ENCODE peak calls at places on chromosomes 16 and 17, in five cellular contexts. X is CD8-positive, alpha-beta T cell; V is GM12865; O is mesenchymal stem cell; W is PC-3. Q is an unnamed sample.

GRCh38 chr16:51409001-51409675 is 258.1 kb upstream of the SALL1 start:
- DNase-seq in X (no peak), V (no peak), O (peak), W (no peak), Q (peak)

GRCh38 chr17:18925187-18925586 is 26.8 kb upstream of the SLC5A10 start:
- DNase-seq in X (no peak), V (peak), O (no peak), W (no peak), Q (no peak)

GRCh38 chr17:61398721-61399130 is 917 bp upstream of the TBX2 start:
- DNase-seq in X (no peak), V (no peak), O (no peak), W (peak), Q (no peak)

GRCh38 chr16:85611205-85611454 is 2.0 kb upstream of the GSE1 start:
- DNase-seq in X (no peak), V (no peak), O (peak), W (no peak), Q (no peak)

GRCh38 chr17:42642377-42642776 is 16.7 kb upstream of the TUBG2 start:
- DNase-seq in X (no peak), V (no peak), O (no peak), W (no peak), Q (no peak)

GRCh38 chr17:77649717-77650211 is 308.7 kb upstream of the TNRC6C start:
- DNase-seq in X (no peak), V (no peak), O (no peak), W (peak), Q (peak)

GRCh38 chr17:66190738-66191606 is 961 bp downstream of the CEP112 start:
- DNase-seq in X (no peak), V (no peak), O (peak), W (peak), Q (peak)

GRCh38 chr16:53949716-53950410 is 245.9 kb downstream of the FTO start:
- DNase-seq in X (no peak), V (peak), O (peak), W (no peak), Q (no peak)

GRCh38 chr16:1778200-1779179 is 3.9 kb downstream of the SPSB3 start:
- DNase-seq in X (no peak), V (no peak), O (no peak), W (no peak), Q (no peak)

GRCh38 chr16:27432600-27432957 is 30.6 kb downstream of the IL21R start:
- DNase-seq in X (no peak), V (no peak), O (peak), W (peak), Q (peak)

GRCh38 chr17:37340804-37341203 is 35.0 kb upstream of the C17orf78 start:
- DNase-seq in X (no peak), V (no peak), O (no peak), W (no peak), Q (no peak)

GRCh38 chr16:12063435-12063834 is 86.9 kb downstream of the SNX29 start:
- DNase-seq in X (no peak), V (no peak), O (no peak), W (no peak), Q (no peak)

GRCh38 chr17:80191192-80191591 is 21.4 kb downstream of the CARD14 start:
- DNase-seq in X (no peak), V (no peak), O (no peak), W (no peak), Q (no peak)

GRCh38 chr17:10649031-10649430 is 8.1 kb downstream of the MYH3 start:
- DNase-seq in X (no peak), V (no peak), O (peak), W (no peak), Q (peak)

GRCh38 chr17:29263916-29264315 is 17.3 kb downstream of the CRYBA1 start:
- DNase-seq in X (no peak), V (no peak), O (no peak), W (no peak), Q (no peak)

GRCh38 chr17:76353004-76353598 is 615 bp downstream of the PRPSAP1 start:
- DNase-seq in X (no peak), V (peak), O (peak), W (no peak), Q (no peak)

GRCh38 chr16:47728229-47728628 is 267.1 kb downstream of the PHKB start:
- DNase-seq in X (no peak), V (peak), O (no peak), W (no peak), Q (no peak)

GRCh38 chr16:27474041-27474440 is 72.1 kb downstream of the IL21R start:
- DNase-seq in X (no peak), V (no peak), O (no peak), W (no peak), Q (no peak)

GRCh38 chr16:89307421-89307805 is 89.9 kb downstream of the ZNF778 start:
- DNase-seq in X (no peak), V (no peak), O (no peak), W (no peak), Q (no peak)

GRCh38 chr17:55773671-55774070 is 22.8 kb downstream of the PCTP start:
- DNase-seq in X (no peak), V (no peak), O (no peak), W (no peak), Q (no peak)

GRCh38 chr16:25108054-25108453 is 3.5 kb upstream of the LCMT1 start:
- DNase-seq in X (peak), V (peak), O (no peak), W (peak), Q (no peak)

GRCh38 chr17:44637066-44637465 is 19.2 kb upstream of the MEIOC start:
- DNase-seq in X (no peak), V (no peak), O (peak), W (peak), Q (no peak)

GRCh38 chr17:77864234-77865108 is 94.0 kb upstream of the TNRC6C start:
- DNase-seq in X (no peak), V (peak), O (no peak), W (no peak), Q (no peak)

GRCh38 chr16:3938471-3938842 is 57.9 kb upstream of the CREBBP start:
- DNase-seq in X (no peak), V (no peak), O (no peak), W (no peak), Q (no peak)

GRCh38 chr16:30139895-30140481 is 17.0 kb upstream of the MAPK3 start:
- DNase-seq in X (no peak), V (no peak), O (no peak), W (no peak), Q (no peak)

GRCh38 chr17:66351053-66351452 is 48.6 kb downstream of the PRKCA start:
- DNase-seq in X (no peak), V (no peak), O (no peak), W (peak), Q (no peak)

GRCh38 chr16:50448522-50448921 is 79.7 kb upstream of the BRD7 start:
- DNase-seq in X (no peak), V (no peak), O (no peak), W (no peak), Q (no peak)

GRCh38 chr17:8056232-8056975 is 17.5 kb downstream of the ALOX15B start:
- DNase-seq in X (no peak), V (peak), O (peak), W (peak), Q (peak)

GRCh38 chr16:58464916-58465731 is 34.8 kb upstream of the NDRG4 start:
- DNase-seq in X (no peak), V (no peak), O (peak), W (no peak), Q (no peak)

GRCh38 chr17:81731271-81731670 is 19.2 kb downstream of the SLC25A10 start:
- DNase-seq in X (no peak), V (no peak), O (peak), W (no peak), Q (no peak)

GRCh38 chr16:57959804-57960203 is 11.1 kb downstream of the CNGB1 start:
- DNase-seq in X (no peak), V (no peak), O (no peak), W (no peak), Q (no peak)

GRCh38 chr17:55702150-55702549 is 20.5 kb downstream of the TMEM100 start:
- DNase-seq in X (no peak), V (no peak), O (peak), W (no peak), Q (no peak)

GRCh38 chr17:57941384-57942370 is 13.5 kb downstream of the CUEDC1 start:
- DNase-seq in X (no peak), V (no peak), O (no peak), W (no peak), Q (no peak)

GRCh38 chr17:57938061-57938502 is 17.1 kb downstream of the CUEDC1 start:
- DNase-seq in X (no peak), V (no peak), O (no peak), W (no peak), Q (no peak)

GRCh38 chr17:57940653-57941329 is 14.4 kb downstream of the CUEDC1 start:
- DNase-seq in X (no peak), V (peak), O (no peak), W (peak), Q (no peak)

GRCh38 chr17:57940217-57940616 is 15.0 kb downstream of the CUEDC1 start:
- DNase-seq in X (no peak), V (peak), O (no peak), W (no peak), Q (no peak)

GRCh38 chr17:57939797-57940196 is 15.4 kb downstream of the CUEDC1 start:
- DNase-seq in X (no peak), V (peak), O (no peak), W (no peak), Q (no peak)
- H3K4me3 ChIP-seq in X (no peak), V (no peak), O (no peak), W (no peak), Q (no peak)

GRCh38 chr17:63928172-63928666 is 3.9 kb downstream of the CD79B start:
- DNase-seq in X (no peak), V (no peak), O (no peak), W (no peak), Q (no peak)

GRCh38 chr17:63928966-63929695 is 3.0 kb downstream of the CD79B start:
- DNase-seq in X (no peak), V (no peak), O (no peak), W (no peak), Q (no peak)

GRCh38 chr17:63932008-63932561 is at the start of gene CD79B:
- DNase-seq in X (no peak), V (peak), O (no peak), W (no peak), Q (no peak)

GRCh38 chr17:63930951-63931575 is 1.1 kb downstream of the CD79B start:
- DNase-seq in X (no peak), V (peak), O (no peak), W (no peak), Q (no peak)

GRCh38 chr17:63929860-63930766 is 2.0 kb downstream of the CD79B start:
- DNase-seq in X (no peak), V (no peak), O (no peak), W (no peak), Q (no peak)
- H3K4me3 ChIP-seq in X (no peak), V (peak), O (no peak), W (no peak), Q (no peak)

DNA sequence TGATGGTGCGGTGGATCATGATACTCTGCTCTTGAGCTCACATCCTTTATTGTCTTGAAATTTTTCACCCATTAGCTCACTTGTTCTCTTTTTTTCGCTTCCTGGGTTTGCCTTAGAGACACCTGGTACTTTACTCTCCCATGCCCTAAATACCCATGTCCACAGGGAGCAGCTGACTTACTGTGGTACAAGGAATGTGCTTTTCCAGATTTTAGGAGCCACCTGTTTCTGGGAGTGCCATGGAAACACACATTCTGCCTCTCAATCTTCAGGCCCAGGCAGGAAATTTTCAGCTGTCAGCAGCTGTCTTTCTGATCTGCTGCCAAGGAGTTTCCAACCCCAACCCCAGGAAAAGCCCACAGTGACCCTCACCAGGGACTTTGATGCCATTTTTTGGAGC is 18.9 kb downstream of the RBFOX1 start:
- DNase-seq in X (no peak), V (no peak), O (no peak), W (no peak), Q (no peak)
- H3K4me3 ChIP-seq in X (no peak), V (no peak), O (no peak), W (no peak), Q (no peak)

GRCh38 chr16:16994831-16995230 is 475.9 kb downstream of the XYLT1 start:
- DNase-seq in X (no peak), V (no peak), O (no peak), W (no peak), Q (no peak)
- H3K4me3 ChIP-seq in X (no peak), V (no peak), O (no peak), W (no peak), Q (no peak)

GRCh38 chr17:49101054-49101534 is 31.5 kb upstream of the B4GALNT2 start:
- DNase-seq in X (no peak), V (no peak), O (peak), W (peak), Q (peak)
- H3K4me3 ChIP-seq in X (no peak), V (no peak), O (no peak), W (peak), Q (no peak)

GRCh38 chr16:8670014-8670560 is 4.3 kb upstream of the ABAT start:
- DNase-seq in X (no peak), V (no peak), O (no peak), W (no peak), Q (no peak)

GRCh38 chr16:8668138-8668537 is 6.3 kb upstream of the ABAT start:
- DNase-seq in X (no peak), V (no peak), O (no peak), W (no peak), Q (no peak)

GRCh38 chr16:8667492-8667891 is 6.9 kb upstream of the ABAT start:
- DNase-seq in X (no peak), V (no peak), O (no peak), W (no peak), Q (no peak)

GRCh38 chr16:8665529-8665928 is 8.9 kb upstream of the ABAT start:
- DNase-seq in X (no peak), V (no peak), O (no peak), W (no peak), Q (no peak)

DNA sequence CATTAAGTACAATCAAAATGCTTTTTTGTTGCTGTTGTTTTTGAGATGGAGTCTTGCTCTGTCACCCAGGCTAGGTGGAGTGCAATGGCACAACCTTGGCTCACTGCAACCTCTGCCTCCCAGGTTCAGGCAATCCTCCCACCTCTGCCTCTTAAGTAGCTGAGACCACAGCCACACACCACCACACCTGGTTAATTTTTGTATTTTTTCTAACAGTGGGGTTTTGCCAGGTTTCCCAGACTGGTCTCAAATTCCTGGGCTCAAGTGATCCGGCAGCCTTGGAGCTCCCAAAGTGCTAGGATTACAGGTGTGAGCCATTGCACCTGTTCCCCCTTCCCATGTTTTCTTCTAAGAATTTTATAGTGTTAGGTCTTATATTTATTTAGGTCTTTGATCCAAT is 4.9 kb upstream of the ABAT start:
- DNase-seq in X (no peak), V (no peak), O (no peak), W (no peak), Q (no peak)
- H3K4me3 ChIP-seq in X (no peak), V (no peak), O (no peak), W (no peak), Q (no peak)

GRCh38 chr16:31537362-31537921 is 9.7 kb downstream of the AHSP start:
- DNase-seq in X (no peak), V (no peak), O (no peak), W (no peak), Q (no peak)
- H3K4me3 ChIP-seq in X (no peak), V (no peak), O (no peak), W (no peak), Q (no peak)